ENCODE peak calls at places on chromosomes 4 and X, in nine cellular contexts. X is MCF 10A, N is cardiac muscle cell, U is H9, G is WTC11, A is AG09319, M is fibroblast of pulmonary artery, W is right atrium auricular region, C is choroid plexus epithelial cell. Y is an unnamed sample.

GRCh38 chr4:73839715-73840114 is 3.2 kb downstream of the CXCL6 start:
- DNase-seq in X (no peak), N (no peak), U (no peak), G (no peak), A (no peak), M (no peak), W (no peak), C (no peak), Y (no peak)

GRCh38 chr4:2948895-2949781 is 14.1 kb downstream of the NOP14 start:
- DNase-seq in X (peak), N (peak), U (peak), G (no peak), A (no peak), M (peak), W (no peak), C (no peak), Y (no peak)

GRCh38 chrX:27555514-27555913 is 34.6 kb upstream of the DCAF8L2 start:
- DNase-seq in X (peak), N (peak), U (no peak), G (no peak), A (no peak), M (peak), W (no peak), C (peak), Y (peak)

GRCh38 chr4:154618708-154619315 is 6.4 kb upstream of the FGG start:
- DNase-seq in X (peak), N (peak), U (peak), G (peak), A (peak), M (peak), W (no peak), C (peak), Y (peak)

GRCh38 chr4:1695913-1696312 is 11.8 kb upstream of the FAM53A start:
- DNase-seq in X (no peak), N (no peak), U (no peak), G (no peak), A (no peak), M (no peak), W (no peak), C (no peak), Y (no peak)

GRCh38 chr4:86891785-86892638 is at the start of gene C4orf36:
- DNase-seq in X (peak), N (peak), U (peak), G (peak), A (no peak), M (peak), W (peak), C (no peak), Y (peak)

GRCh38 chr4:128590773-128591172 is 218.7 kb upstream of the JADE1 start:
- DNase-seq in X (no peak), N (peak), U (no peak), G (no peak), A (no peak), M (no peak), W (no peak), C (peak), Y (no peak)

GRCh38 chr4:174993916-174994315 is 75.8 kb downstream of the ADAM29 start:
- DNase-seq in X (no peak), N (no peak), U (no peak), G (no peak), A (no peak), M (no peak), W (no peak), C (no peak), Y (no peak)

GRCh38 chr4:101205878-101206277 is 141.4 kb downstream of the PPP3CA start:
- DNase-seq in X (peak), N (no peak), U (no peak), G (no peak), A (no peak), M (peak), W (no peak), C (peak), Y (no peak)

GRCh38 chr4:144894525-144894924 is 203.5 kb downstream of the ANAPC10 start:
- DNase-seq in X (peak), N (no peak), U (no peak), G (no peak), A (no peak), M (peak), W (no peak), C (peak), Y (no peak)

GRCh38 chr4:158020734-158021346 is 152.0 kb downstream of the GASK1B start:
- DNase-seq in X (peak), N (peak), U (no peak), G (no peak), A (no peak), M (peak), W (no peak), C (peak), Y (no peak)

GRCh38 chrX:103584606-103585005 is 709 bp upstream of the TCEAL4 start:
- DNase-seq in X (no peak), N (no peak), U (no peak), G (no peak), A (no peak), M (peak), W (no peak), C (peak), Y (no peak)

GRCh38 chr4:10703146-10703545 is 18.6 kb upstream of the CLNK start:
- DNase-seq in X (no peak), N (no peak), U (no peak), G (no peak), A (no peak), M (no peak), W (no peak), C (no peak), Y (no peak)

GRCh38 chr4:21991050-21991449 is 42.5 kb upstream of the KCNIP4 start:
- DNase-seq in X (peak), N (no peak), U (no peak), G (no peak), A (peak), M (peak), W (no peak), C (peak), Y (no peak)

GRCh38 chr4:5469151-5469775 is 239.1 kb downstream of the EVC2 start:
- DNase-seq in X (no peak), N (no peak), U (no peak), G (no peak), A (no peak), M (no peak), W (peak), C (no peak), Y (no peak)
- TF ChIP-seq CTCF in X (no peak), N (no peak), U (no peak), G (no peak), A (no peak), M (no peak), W (no peak), C (no peak), Y (no peak)

DNA sequence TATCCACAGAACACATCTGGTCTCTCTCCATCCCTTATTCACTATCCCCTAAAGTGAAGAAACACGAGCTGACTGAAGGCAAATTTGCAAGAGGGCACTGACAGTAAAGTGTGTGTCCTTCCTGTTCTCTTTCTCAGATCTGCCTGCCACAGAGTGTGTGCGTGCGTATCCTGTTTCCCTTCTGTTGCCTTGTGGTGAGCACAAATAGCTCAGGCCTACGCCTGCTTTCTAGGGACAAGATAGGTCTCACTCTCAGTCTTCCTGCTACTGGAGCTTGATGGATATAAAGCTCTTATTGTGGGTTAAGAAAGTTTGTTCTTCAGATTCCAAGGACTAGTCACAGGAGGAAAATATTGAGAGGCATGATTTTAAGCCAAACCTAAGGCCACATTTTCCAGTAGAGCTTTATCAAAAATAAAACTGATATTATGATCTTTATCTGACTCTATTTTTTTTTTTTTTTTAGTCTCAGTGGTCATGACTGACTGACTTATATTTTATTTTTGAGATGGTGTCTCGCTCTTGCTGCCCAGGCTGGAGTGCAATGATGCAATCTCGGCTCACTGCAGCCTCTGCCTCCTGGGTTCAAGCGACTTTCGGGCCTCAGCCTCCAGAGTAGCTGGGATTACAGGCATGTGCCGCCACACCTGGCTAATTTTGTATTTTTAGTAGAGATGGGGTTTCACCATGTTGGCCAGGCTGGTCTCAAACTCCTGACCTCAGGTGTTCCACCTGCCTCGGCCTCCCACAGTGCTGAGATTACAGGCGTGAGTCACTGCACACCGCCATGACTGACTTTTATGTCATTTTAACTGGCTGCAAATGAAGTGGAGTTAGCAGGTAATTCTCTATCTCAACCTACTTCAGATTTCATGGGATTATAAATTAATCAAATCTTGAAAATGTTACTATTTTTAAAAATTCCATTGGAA is 140.3 kb upstream of the SH3RF1 start:
- DNase-seq in X (no peak), N (peak), U (peak), G (peak), A (peak), M (peak), W (no peak), C (peak), Y (peak)
- TF ChIP-seq CTCF in X (no peak), N (no peak), U (no peak), G (no peak), A (no peak), M (no peak), W (no peak), C (no peak), Y (no peak)

GRCh38 chrX:106150701-106151100 is 17.4 kb upstream of the PWWP3B start:
- DNase-seq in X (no peak), N (no peak), U (no peak), G (no peak), A (no peak), M (no peak), W (no peak), C (no peak), Y (no peak)
- TF ChIP-seq CTCF in X (no peak), N (no peak), U (no peak), G (no peak), A (no peak), M (no peak), W (no peak), C (no peak), Y (no peak)

GRCh38 chrX:120377179-120377578 is 15.3 kb downstream of the ATP1B4 start:
- DNase-seq in X (no peak), N (no peak), U (no peak), G (no peak), A (no peak), M (no peak), W (no peak), C (no peak), Y (no peak)

GRCh38 chrX:120378570-120378969 is 16.7 kb downstream of the ATP1B4 start:
- DNase-seq in X (no peak), N (no peak), U (no peak), G (no peak), A (no peak), M (no peak), W (no peak), C (no peak), Y (no peak)

DNA sequence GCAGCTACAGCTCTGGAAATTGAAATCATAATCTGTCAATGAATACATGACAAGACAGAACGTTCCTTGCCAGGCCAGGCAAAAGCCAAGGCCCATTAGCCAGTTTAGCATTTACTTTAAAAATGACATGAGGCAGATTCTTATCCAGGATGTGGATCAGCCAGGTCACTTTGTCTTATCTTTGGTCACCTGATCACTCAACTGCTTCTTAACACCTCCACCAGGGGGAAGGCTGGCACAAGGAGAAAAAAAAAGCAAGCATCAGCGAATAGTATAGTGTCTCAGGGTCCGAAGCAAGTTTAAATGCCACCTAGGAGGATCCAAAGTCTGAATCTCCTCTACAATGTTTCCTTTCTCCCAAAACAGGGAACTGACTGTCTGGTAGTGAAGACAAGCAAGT is 18.8 kb downstream of the ATP1B4 start:
- DNase-seq in X (peak), N (no peak), U (peak), G (no peak), A (no peak), M (peak), W (no peak), C (peak), Y (no peak)
- TF ChIP-seq CTCF in X (peak), N (peak), U (peak), G (no peak), A (peak), M (peak), W (no peak), C (peak), Y (no peak)

DNA sequence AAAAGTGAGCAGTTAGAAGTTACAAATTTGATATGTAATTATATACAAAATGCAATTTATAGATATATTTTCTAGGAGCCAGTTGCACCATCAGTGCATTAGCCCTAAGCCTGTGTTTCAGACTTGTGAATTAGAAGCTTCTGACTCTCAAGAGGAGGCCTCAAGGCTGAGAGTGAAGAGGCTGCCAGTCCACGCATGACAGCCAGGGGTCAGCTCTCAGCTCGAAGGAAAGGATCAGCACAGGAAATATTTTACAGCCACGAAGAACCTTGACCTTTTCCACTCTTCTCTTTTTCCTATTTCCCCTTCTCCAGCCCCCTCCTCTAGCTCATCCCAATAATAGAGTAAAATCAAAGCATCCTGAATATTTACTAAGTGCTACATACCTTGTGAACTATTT is 642.4 kb downstream of the TRIML1 start:
- DNase-seq in X (peak), N (peak), U (peak), G (peak), A (no peak), M (no peak), W (no peak), C (peak), Y (peak)
- TF ChIP-seq CTCF in X (peak), N (no peak), U (peak), G (no peak), A (peak), M (no peak), W (no peak), C (peak), Y (peak)

GRCh38 chr4:24476209-24476781 is 108.1 kb downstream of the DHX15 start:
- DNase-seq in X (peak), N (peak), U (no peak), G (no peak), A (no peak), M (peak), W (no peak), C (peak), Y (no peak)
- TF ChIP-seq CTCF in X (peak), N (peak), U (peak), G (peak), A (peak), M (peak), W (peak), C (peak), Y (peak)

Y was measured in nephron progenitor cell.